ENCODE peak calls at places on chromosome 15, in five cellular contexts. Z, E, G, P and S are unnamed samples.

GRCh38 chr15:50059883-50060282 is 59.1 kb downstream of the ATP8B4 start:
- DNase-seq in G (no peak), E (no peak), Z (no peak), P (no peak), S (no peak)

GRCh38 chr15:63522143-63522531 is 17.7 kb downstream of the USP3 start:
- DNase-seq in Z (no peak), G (no peak), E (no peak), P (no peak), S (no peak)

GRCh38 chr15:76158250-76158649 is 98.5 kb downstream of the TMEM266 start:
- DNase-seq in G (no peak), P (no peak), Z (peak; percentile 84), E (no peak), S (no peak)

GRCh38 chr15:58329781-58330467 is 101.9 kb upstream of the LIPC start:
- DNase-seq in P (no peak), Z (no peak), G (peak; percentile 53), E (no peak), S (no peak)

GRCh38 chr15:51117270-51117669 is 22.6 kb upstream of the TNFAIP8L3 start:
- DNase-seq in Z (no peak), G (no peak), E (no peak), P (no peak), S (no peak)

GRCh38 chr15:20367093-20367492 is 174.5 kb downstream of the GOLGA6L6 start:
- DNase-seq in E (no peak), G (no peak), P (no peak), Z (no peak), S (no peak)

GRCh38 chr15:44729394-44729913 is 6.9 kb upstream of the TRIM69 start:
- DNase-seq in E (no peak), Z (no peak), G (no peak), P (no peak), S (peak; percentile 72)

GRCh38 chr15:68503791-68504720 is 72.1 kb upstream of the ITGA11 start:
- DNase-seq in G (no peak), Z (no peak), E (peak; percentile 62), P (no peak), S (no peak)

GRCh38 chr15:31476866-31477265 is 150.2 kb downstream of the KLF13 start:
- DNase-seq in E (no peak), Z (no peak), G (no peak), P (no peak), S (no peak)

GRCh38 chr15:40452296-40453090 is 11.7 kb downstream of the BAHD1 start:
- DNase-seq in G (no peak), E (no peak), P (no peak), Z (no peak), S (peak; percentile 52)

GRCh38 chr15:51751687-51752683 is 588 bp downstream of the TMOD2 start:
- DNase-seq in E (no peak), Z (no peak), G (peak; percentile 52), P (peak; percentile 45), S (peak; percentile 49)

GRCh38 chr15:81281925-81282895 is 41.7 kb downstream of the STARD5 start:
- DNase-seq in Z (no peak), E (no peak), G (no peak), P (no peak), S (no peak)

GRCh38 chr15:74040115-74040850 is 42.1 kb downstream of the GOLGA6A start:
- DNase-seq in E (no peak), G (no peak), P (peak; percentile 9), Z (peak; percentile 97), S (no peak)
- H3K4me3 ChIP-seq in E (no peak overlapping the region), G (no peak overlapping the region), P (no peak overlapping the region), Z (no peak overlapping the region), S (no peak overlapping the region)

GRCh38 chr15:33310481-33311311 is at the start of gene RYR3:
- DNase-seq in Z (no peak), G (peak; percentile 27), E (no peak), P (no peak), S (no peak)

GRCh38 chr15:33314115-33314514 is 3.3 kb downstream of the RYR3 start:
- DNase-seq in G (no peak), P (no peak), E (no peak), Z (no peak), S (no peak)

GRCh38 chr15:33313491-33313890 is 2.7 kb downstream of the RYR3 start:
- DNase-seq in E (no peak), G (no peak), P (no peak), Z (no peak), S (no peak)

GRCh38 chr15:33311312-33311971 is 675 bp downstream of the RYR3 start:
- DNase-seq in G (no peak), E (no peak), P (no peak), Z (no peak), S (no peak)

DNA sequence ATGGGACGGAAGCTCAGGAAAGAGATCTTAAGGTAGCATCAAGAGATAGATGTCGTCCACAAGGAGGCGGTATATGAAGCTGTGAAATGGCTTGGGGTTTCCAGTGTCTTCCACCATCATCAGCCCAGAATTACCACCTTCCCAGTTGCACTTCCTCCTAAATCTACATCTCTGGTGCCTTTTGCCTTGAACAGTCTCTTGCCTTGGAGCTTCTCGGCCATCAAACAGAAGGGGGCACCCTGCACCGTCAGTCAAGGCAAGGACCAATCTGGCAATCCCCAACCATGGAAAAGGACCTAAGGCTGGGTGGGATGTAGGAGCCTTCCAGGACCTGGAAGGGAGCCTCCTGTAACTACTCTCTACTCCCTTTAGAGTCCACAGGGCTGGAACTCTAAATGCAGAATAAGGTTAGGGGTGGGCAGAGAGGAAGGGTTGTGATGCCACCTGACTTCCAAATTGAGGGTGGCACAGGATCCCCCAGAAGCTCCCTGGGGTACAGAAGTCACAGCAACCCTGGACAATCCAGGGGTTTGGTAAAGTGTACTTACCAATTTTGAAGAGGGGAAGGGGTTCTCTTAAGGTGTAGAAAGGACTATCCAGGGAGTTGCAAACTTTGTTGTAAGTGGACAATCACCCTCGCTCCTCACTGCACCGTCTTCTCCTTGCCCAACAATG is 1.0 kb upstream of the RYR3 start:
- DNase-seq in P (no peak), Z (no peak), E (no peak), G (no peak), S (peak; percentile 70)
- H3K4me3 ChIP-seq in P (no peak overlapping the region), Z (no peak overlapping the region), E (no peak overlapping the region), G (no peak overlapping the region), S (no peak overlapping the region)

DNA sequence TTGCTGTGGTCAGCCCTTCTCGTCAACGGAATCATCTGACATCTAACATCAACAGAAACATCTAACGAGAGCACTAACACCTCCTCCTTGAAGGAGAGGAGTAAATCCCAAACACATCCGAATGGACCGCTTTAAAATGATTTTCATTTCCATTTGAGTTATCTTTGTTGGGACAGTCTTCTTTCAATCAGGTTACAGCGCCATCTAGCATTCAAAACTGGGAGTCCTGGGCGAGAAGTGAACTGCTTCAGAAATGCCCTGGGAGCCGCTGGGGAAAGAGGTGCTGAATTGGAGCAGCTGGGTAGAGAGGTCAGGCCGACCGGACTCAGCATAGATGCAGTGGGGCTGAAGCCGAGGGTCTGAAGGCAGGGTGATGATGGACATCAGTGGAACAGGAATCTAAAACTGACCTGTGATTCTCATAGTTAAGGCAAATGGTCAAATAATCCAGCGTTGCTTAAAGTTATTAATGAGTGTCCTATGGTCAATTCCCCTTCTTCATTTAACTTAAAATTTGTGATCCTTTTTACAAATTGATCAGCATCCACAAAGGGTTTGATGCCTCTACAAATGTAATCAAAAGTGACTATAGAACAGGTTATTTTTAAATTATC is 170.0 kb upstream of the NDN start:
- DNase-seq in E (peak; percentile 22), P (no peak), G (peak; percentile 37), Z (no peak), S (no peak)
- H3K4me3 ChIP-seq in E (no peak overlapping the region), P (no peak overlapping the region), G (no peak overlapping the region), Z (no peak overlapping the region), S (no peak overlapping the region)

GRCh38 chr15:27889258-27889657 is 209.9 kb downstream of the OCA2 start:
- DNase-seq in G (no peak), P (no peak), E (no peak), Z (no peak), S (no peak)
- H3K4me3 ChIP-seq in G (no peak overlapping the region), P (no peak overlapping the region), E (no peak overlapping the region), Z (no peak overlapping the region), S (no peak overlapping the region)

GRCh38 chr15:62104406-62104805 is 37.6 kb downstream of the C2CD4A start:
- DNase-seq in Z (no peak), P (no peak), G (no peak), E (no peak), S (no peak)

GRCh38 chr15:62104846-62105245 is 38.1 kb downstream of the C2CD4A start:
- DNase-seq in E (no peak), P (no peak), G (no peak), Z (no peak), S (no peak)

GRCh38 chr15:62103431-62103830 is 36.7 kb downstream of the C2CD4A start:
- DNase-seq in G (no peak), Z (no peak), E (no peak), P (no peak), S (no peak)

GRCh38 chr15:62094398-62094797 is 27.6 kb downstream of the C2CD4A start:
- DNase-seq in P (no peak), Z (no peak), G (no peak), E (no peak), S (no peak)

DNA sequence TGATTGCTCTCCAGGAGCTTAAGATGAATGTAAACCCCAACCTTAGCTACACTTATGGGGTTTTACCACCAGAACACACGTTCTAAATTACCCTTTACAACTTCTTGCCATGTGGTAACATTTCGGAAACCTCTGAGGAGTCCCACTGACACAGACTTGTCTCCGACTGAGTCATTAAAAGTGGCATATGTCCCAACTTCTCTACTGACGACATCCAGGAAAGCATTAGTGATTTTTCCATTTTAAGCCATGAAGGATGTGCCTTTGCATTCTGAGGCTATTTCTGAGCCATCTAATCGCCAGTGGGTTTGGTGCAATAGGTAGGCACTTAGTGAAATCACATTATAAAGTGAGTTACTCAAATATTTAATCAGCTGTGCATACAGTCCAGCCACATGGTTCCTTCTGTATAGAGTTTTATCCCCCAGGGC is 32.4 kb downstream of the C2CD4A start:
- DNase-seq in G (no peak), P (no peak), Z (peak; percentile 50), E (no peak), S (no peak)
- H3K4me3 ChIP-seq in G (no peak overlapping the region), P (no peak overlapping the region), Z (no peak overlapping the region), E (no peak overlapping the region), S (no peak overlapping the region)

GRCh38 chr15:89389841-89390603 is 55.4 kb upstream of the POLG start:
- DNase-seq in P (no peak), E (no peak), G (no peak), Z (no peak), S (no peak)
- H3K4me3 ChIP-seq in P (no peak overlapping the region), E (no peak overlapping the region), G (no peak overlapping the region), Z (no peak overlapping the region), S (no peak overlapping the region)